ENCODE peak calls at places on chromosome 21, in ten cellular contexts. Z, S, Q, R, D, V, B, W, F and G are unnamed samples.

GRCh38 chr21:39097335-39097861 is 85.9 kb downstream of the PSMG1 start:
- DNase-seq in Z (peak; percentile 11), S (no peak), Q (no peak), R (no peak), D (no peak), V (no peak), B (no peak), W (no peak), F (no peak), G (no peak)

GRCh38 chr21:39363607-39364555 is 15.0 kb upstream of the HMGN1 start:
- DNase-seq in Z (no peak), S (no peak), Q (no peak), R (no peak), D (no peak), V (peak; percentile 74), B (no peak), W (no peak), F (no peak), G (no peak)

GRCh38 chr21:44082648-44083436 is 24.4 kb upstream of the PWP2 start:
- DNase-seq in Z (no peak), S (peak; percentile 47), Q (no peak), R (no peak), D (no peak), V (no peak), B (no peak), W (no peak), F (no peak), G (no peak)

GRCh38 chr21:38804617-38805281 is 980 bp upstream of the ETS2 start:
- DNase-seq in Z (peak; percentile 27), S (peak; percentile 83), Q (no peak), R (no peak), D (no peak), V (peak; percentile 58), B (peak; percentile 11), W (no peak), F (peak; percentile 55), G (no peak)

GRCh38 chr21:25273945-25274344 is 333.3 kb downstream of the MRPL39 start:
- DNase-seq in Z (no peak), S (no peak), Q (no peak), R (no peak), D (no peak), V (no peak), B (no peak), W (no peak), F (no peak), G (no peak)

GRCh38 chr21:31518580-31518979 is 140.9 kb upstream of the SOD1 start:
- DNase-seq in Z (no peak), S (no peak), Q (no peak), R (no peak), D (no peak), V (no peak), B (no peak), W (no peak), F (no peak), G (no peak)

GRCh38 chr21:30487336-30487735 is at the start of gene KRTAP19-2:
- DNase-seq in Z (no peak), S (no peak), Q (no peak), R (no peak), D (no peak), V (no peak), B (no peak), W (no peak), F (no peak), G (no peak)

GRCh38 chr21:43983390-43983789 is 28.7 kb upstream of the TRAPPC10 start:
- DNase-seq in Z (no peak), S (no peak), Q (no peak), R (no peak), D (no peak), V (no peak), B (no peak), W (no peak), F (no peak), G (no peak)

GRCh38 chr21:26977741-26978140 is 10.9 kb upstream of the ADAMTS5 start:
- DNase-seq in Z (no peak), S (no peak), Q (no peak), R (no peak), D (no peak), V (peak; percentile 81), B (no peak), W (peak; percentile 1), F (no peak), G (no peak)

GRCh38 chr21:26513212-26513611 is 59.9 kb downstream of the CYYR1 start:
- DNase-seq in Z (no peak), S (peak; percentile 60), Q (no peak), R (no peak), D (no peak), V (peak; percentile 59), B (no peak), W (no peak), F (no peak), G (no peak)

GRCh38 chr21:45217010-45217409 is 70.7 kb downstream of the POFUT2 start:
- DNase-seq in Z (no peak), S (no peak), Q (no peak), R (no peak), D (no peak), V (no peak), B (no peak), W (no peak), F (no peak), G (no peak)

GRCh38 chr21:44301961-44302406 is 2.1 kb downstream of the PFKL start:
- DNase-seq in Z (no peak), S (peak; percentile 64), Q (no peak), R (no peak), D (no peak), V (no peak), B (no peak), W (no peak), F (peak; percentile 30), G (no peak)

GRCh38 chr21:28294046-28294445 is 698.6 kb downstream of the LTN1 start:
- DNase-seq in Z (no peak), S (no peak), Q (no peak), R (no peak), D (no peak), V (peak; percentile 63), B (no peak), W (peak; percentile 19), F (no peak), G (no peak)

GRCh38 chr21:38920631-38921398 is 115.1 kb downstream of the ETS2 start:
- DNase-seq in Z (no peak), S (no peak), Q (no peak), R (no peak), D (no peak), V (peak; percentile 83), B (no peak), W (no peak), F (no peak), G (no peak)

GRCh38 chr21:46626536-46627302 is 8.8 kb upstream of the PRMT2 start:
- DNase-seq in Z (peak; percentile 46), S (no peak), Q (no peak), R (no peak), D (no peak), V (no peak), B (no peak), W (no peak), F (no peak), G (no peak)

GRCh38 chr21:44927587-44928461 is 7.1 kb upstream of the ITGB2 start:
- DNase-seq in Z (peak; percentile 93), S (peak; percentile 96), Q (no peak), R (peak; percentile 91), D (no peak), V (peak; percentile 63), B (peak; percentile 75), W (peak; percentile 20), F (no peak), G (peak; percentile 80)

GRCh38 chr21:27406297-27407009 is 439.6 kb upstream of the ADAMTS5 start:
- DNase-seq in Z (no peak), S (no peak), Q (no peak), R (no peak), D (no peak), V (peak; percentile 61), B (no peak), W (no peak), F (no peak), G (no peak)

GRCh38 chr21:41168391-41169257 is 664 bp downstream of the BACE2 start:
- DNase-seq in Z (no peak), S (peak; percentile 77), Q (no peak), R (no peak), D (no peak), V (peak; percentile 58), B (no peak), W (peak; percentile 57), F (peak; percentile 35), G (no peak)

GRCh38 chr21:46092811-46093667 is 4.9 kb upstream of the COL6A2 start:
- DNase-seq in Z (no peak), S (no peak), Q (no peak), R (no peak), D (no peak), V (peak; percentile 46), B (no peak), W (no peak), F (no peak), G (no peak)